ENCODE peak calls at places on chromosomes 3 and 15, in four cellular contexts. H is Peyer's patch, B is hepatocyte, C is type B pancreatic cell. O is an unnamed sample.

GRCh38 chr3:189222927-189223706 is 51.3 kb downstream of the TPRG1 start:
- DNase-seq in H (no peak), B (no peak), C (no peak), O (no peak)

GRCh38 chr15:41417812-41418211 is 917 bp downstream of the RTF1 start:
- DNase-seq in H (no peak), B (peak), C (no peak), O (no peak)

GRCh38 chr3:52234516-52235447 is 4.2 kb downstream of the TWF2 start:
- DNase-seq in H (no peak), B (no peak), C (no peak), O (no peak)

GRCh38 chr3:96182756-96183155 is 631.6 kb upstream of the EPHA6 start:
- DNase-seq in H (no peak), B (no peak), C (no peak), O (no peak)

GRCh38 chr3:157240413-157240812 is 80.5 kb upstream of the CCNL1 start:
- DNase-seq in H (no peak), B (no peak), C (no peak), O (no peak)

GRCh38 chr15:38189651-38190280 is 62.9 kb upstream of the SPRED1 start:
- DNase-seq in H (no peak), B (no peak), C (no peak), O (no peak)

GRCh38 chr15:87365221-87365620 is 891.3 kb downstream of the NTRK3 start:
- DNase-seq in H (no peak), B (no peak), C (no peak), O (no peak)

GRCh38 chr15:91853968-91854943 is 748 bp downstream of the SLCO3A1 start:
- DNase-seq in H (peak), B (peak), C (no peak), O (no peak)

GRCh38 chr3:66037330-66037985 is 1.3 kb downstream of the MAGI1 start:
- DNase-seq in H (no peak), B (peak), C (no peak), O (no peak)

GRCh38 chr15:68157074-68157473 is 48.1 kb downstream of the CALML4 start:
- DNase-seq in H (no peak), B (no peak), C (no peak), O (no peak)
- TF ChIP-seq CTCF in H (no peak), B (no peak), C (no peak), O (no peak)

DNA sequence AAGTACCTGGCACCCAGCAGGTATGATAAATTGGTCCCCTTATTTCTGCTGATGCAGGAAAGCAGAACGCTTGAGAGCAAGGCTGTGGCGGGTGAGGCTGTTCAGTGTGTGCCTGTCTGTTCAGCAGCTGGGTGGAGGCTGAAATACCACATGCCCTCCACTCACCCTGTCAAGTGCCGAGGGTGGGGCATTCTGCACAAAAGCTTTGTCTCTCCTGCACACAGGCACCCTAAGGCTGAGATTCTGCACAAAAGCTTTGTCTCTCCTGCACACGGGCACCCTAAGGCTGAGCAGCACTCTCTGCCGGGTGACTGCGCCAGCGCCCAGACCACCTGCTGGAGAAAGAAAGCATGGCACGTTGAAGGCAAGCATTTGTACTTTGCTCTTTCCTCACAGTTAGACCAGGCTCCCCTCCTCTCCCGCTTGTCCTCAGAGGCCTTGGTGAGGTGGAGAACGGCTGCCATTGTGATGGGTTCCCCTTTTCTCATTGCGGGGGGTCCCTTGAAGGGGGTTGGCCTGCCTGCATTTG is 97.5 kb downstream of the BDH1 start:
- DNase-seq in H (peak), B (peak), C (no peak), O (no peak)
- TF ChIP-seq CTCF in H (peak), B (peak), C (peak), O (no peak)

GRCh38 chr15:62306851-62307504 is 141.9 kb upstream of the C2CD4B start:
- DNase-seq in H (peak), B (peak), C (no peak), O (no peak)
- TF ChIP-seq CTCF in H (peak), B (peak), C (peak), O (no peak)

GRCh38 chr3:37938011-37938410 is 52.6 kb upstream of the VILL start:
- DNase-seq in H (no peak), B (no peak), C (no peak), O (no peak)

GRCh38 chr3:37937156-37937555 is 53.4 kb upstream of the VILL start:
- DNase-seq in H (no peak), B (no peak), C (no peak), O (no peak)

GRCh38 chr3:37934631-37935289 is 55.8 kb upstream of the VILL start:
- DNase-seq in H (no peak), B (no peak), C (no peak), O (no peak)

GRCh38 chr3:37935756-37936666 is 54.6 kb upstream of the VILL start:
- DNase-seq in H (no peak), B (no peak), C (no peak), O (no peak)

DNA sequence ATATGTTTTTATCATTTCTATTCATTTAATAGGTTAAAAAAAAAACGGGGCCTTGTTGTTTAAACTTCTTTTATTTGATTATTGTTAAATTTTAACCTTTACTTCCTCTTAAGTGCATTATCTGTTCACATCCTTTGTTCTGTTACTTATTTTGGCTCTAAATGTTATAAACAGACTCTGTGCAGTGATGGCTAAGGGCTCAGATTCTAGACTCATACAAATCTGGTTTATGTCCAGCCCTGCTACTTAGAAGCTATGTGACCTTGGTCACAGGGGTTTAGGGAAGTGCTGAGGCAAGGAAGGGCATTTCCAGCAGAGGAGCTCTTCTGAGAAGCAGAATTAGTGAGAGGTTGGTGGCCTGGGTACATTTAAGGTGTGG is 55.3 kb upstream of the VILL start:
- DNase-seq in H (no peak), B (no peak), C (no peak), O (no peak)
- TF ChIP-seq CTCF in H (no peak), B (no peak), C (no peak), O (no peak)

DNA sequence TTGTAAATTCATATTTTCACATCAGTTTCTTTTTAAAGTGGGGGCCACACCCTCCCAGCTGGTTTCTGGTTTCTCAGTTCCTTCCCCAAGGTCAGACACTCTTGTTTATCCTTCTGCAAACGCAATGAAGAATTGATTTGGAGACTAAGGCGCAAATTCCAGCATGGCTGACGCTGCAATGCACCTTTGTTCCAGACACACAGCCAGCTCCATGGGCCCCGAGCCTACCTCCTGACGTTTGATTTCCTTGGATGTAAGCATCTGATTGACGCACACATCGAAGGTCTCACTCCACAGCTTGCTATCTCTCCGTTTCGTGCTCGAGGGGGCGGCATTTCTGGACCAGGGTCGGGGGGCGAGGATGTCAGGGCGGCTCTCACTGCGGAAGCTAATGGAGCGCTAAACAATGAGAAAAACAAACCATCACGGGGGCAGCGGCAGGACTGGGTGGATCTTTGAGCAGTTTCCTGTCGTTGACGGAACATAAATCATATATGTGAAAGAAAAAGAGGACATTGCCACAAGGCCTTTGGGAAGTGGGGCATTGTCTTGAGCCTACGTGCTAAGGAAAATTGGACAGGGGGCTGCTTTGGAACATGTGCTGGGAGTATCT is 46.9 kb downstream of the ARHGEF3 start:
- DNase-seq in H (peak), B (no peak), C (no peak), O (peak)
- TF ChIP-seq CTCF in H (no peak), B (no peak), C (no peak), O (no peak)

O was measured in activated B cell treated with CpG ODN at 0.5 μM for 24 hours.